ENCODE peak calls at places on chromosomes 16 and 17, in ten cellular contexts. D is GM13977, K is choroid plexus epithelial cell, W is endothelial cell, I is right lobe of liver, C is pancreas, O is lower leg skin, Q is WTC11, J is fibroblast of mammary gland, M is lung. Y is an unnamed sample.

GRCh38 chr16:79096246-79096645 is 504.3 kb downstream of the MAF start:
- DNase-seq in M (no peak), O (no peak), Q (no peak), K (no peak), D (no peak), C (no peak), I (no peak), W (no peak), J (no peak), Y (no peak)

GRCh38 chr16:89561195-89562026 is 929 bp downstream of the RPL13 start:
- DNase-seq in W (no peak), K (no peak), O (no peak), C (no peak), Q (no peak), M (no peak), D (no peak), J (no peak), I (no peak), Y (no peak)

GRCh38 chr16:6124136-6124535 is 1026.5 kb upstream of the EEF2KMT start:
- DNase-seq in O (no peak), Q (no peak), M (no peak), K (no peak), W (no peak), J (no peak), C (no peak), D (no peak), I (no peak), Y (no peak)

GRCh38 chr17:8947201-8947600 is 18.3 kb downstream of the PIK3R5 start:
- DNase-seq in C (no peak), J (peak; percentile 23), Q (no peak), M (no peak), O (no peak), W (no peak), K (no peak), I (no peak), D (no peak), Y (no peak)

GRCh38 chr16:73166972-73167550 is 119.1 kb upstream of the ZFHX3 start:
- DNase-seq in C (no peak), Q (no peak), O (no peak), I (no peak), K (no peak), M (no peak), D (no peak), J (no peak), W (no peak), Y (no peak)

GRCh38 chr17:11825902-11826301 is 171.4 kb downstream of the ZNF18 start:
- DNase-seq in D (no peak), W (no peak), Q (no peak), O (no peak), I (no peak), K (no peak), M (no peak), J (no peak), C (no peak), Y (no peak)

GRCh38 chr16:30115238-30115637 is 1.9 kb upstream of the GDPD3 start:
- DNase-seq in I (no peak), K (no peak), D (no peak), M (no peak), Q (no peak), J (no peak), O (no peak), W (no peak), C (no peak), Y (no peak)

GRCh38 chr17:59830007-59830630 is 62.6 kb downstream of the TUBD1 start:
- DNase-seq in W (no peak), C (no peak), K (peak; percentile 70), Q (no peak), J (peak; percentile 82), D (no peak), M (no peak), I (no peak), O (peak; percentile 83), Y (no peak)

GRCh38 chr17:77425791-77426641 is 285.2 kb downstream of the SEC14L1 start:
- DNase-seq in W (no peak), Q (no peak), D (no peak), C (no peak), K (peak; percentile 93), I (no peak), M (no peak), J (peak; percentile 92), O (no peak), Y (no peak)

GRCh38 chr17:68314916-68315535 is 23.7 kb downstream of the ARSG start:
- DNase-seq in I (no peak), D (no peak), O (no peak), J (no peak), C (no peak), K (peak; percentile 18), W (no peak), M (peak; percentile 33), Q (no peak), Y (no peak)

GRCh38 chr16:57775661-57776469 is 26.4 kb downstream of the KIFC3 start:
- DNase-seq in M (no peak), W (peak; percentile 82), Q (peak; percentile 92), C (no peak), I (no peak), J (no peak), O (no peak), K (peak; percentile 52), D (no peak), Y (peak; percentile 79)

GRCh38 chr17:70375406-70375805 is 206.1 kb downstream of the KCNJ2 start:
- DNase-seq in I (no peak), K (no peak), D (no peak), W (no peak), Q (no peak), M (no peak), C (no peak), J (no peak), O (no peak), Y (no peak)

GRCh38 chr16:15141586-15141985 is 47.5 kb upstream of the RRN3 start:
- DNase-seq in Q (no peak), J (no peak), M (no peak), D (no peak), O (peak; percentile 82), I (peak; percentile 33), C (no peak), K (no peak), W (no peak), Y (no peak)

GRCh38 chr16:1511662-1512061 is 18.5 kb downstream of the TELO2 start:
- DNase-seq in O (no peak), W (no peak), K (no peak), J (no peak), D (no peak), M (no peak), I (no peak), C (no peak), Q (no peak), Y (no peak)

GRCh38 chr16:1512174-1512573 is 19.0 kb downstream of the TELO2 start:
- DNase-seq in I (no peak), J (no peak), D (no peak), M (no peak), Q (no peak), O (no peak), K (no peak), C (no peak), W (no peak), Y (no peak)

GRCh38 chr16:1510272-1510671 is 17.1 kb downstream of the TELO2 start:
- DNase-seq in Q (no peak), K (no peak), W (no peak), C (no peak), O (no peak), I (no peak), D (no peak), M (no peak), J (no peak), Y (no peak)

GRCh38 chr16:1509307-1510221 is 16.4 kb downstream of the TELO2 start:
- DNase-seq in M (no peak), K (no peak), O (no peak), W (no peak), J (no peak), Q (no peak), D (no peak), C (no peak), I (peak; percentile 65), Y (no peak)

DNA sequence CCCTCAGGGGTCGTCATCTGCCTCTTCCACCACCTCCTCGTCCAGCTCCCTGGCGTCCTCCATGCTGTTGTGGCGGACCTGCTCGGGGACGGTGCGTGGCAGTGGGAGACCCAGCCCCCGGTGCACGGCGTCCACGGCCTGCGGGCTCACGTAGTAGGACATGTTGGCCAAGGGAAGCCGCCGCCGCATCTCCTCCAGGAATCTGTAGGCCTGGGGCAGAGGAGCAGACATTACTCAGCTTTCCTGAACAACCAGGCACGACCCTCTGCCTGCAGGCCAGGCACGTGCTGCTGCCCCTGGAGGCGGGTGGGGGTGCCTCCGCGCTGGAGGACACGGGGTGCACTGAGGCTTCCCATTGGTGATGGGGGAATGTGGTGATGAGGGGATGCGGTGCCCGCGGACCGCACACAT is 17.8 kb downstream of the TELO2 start:
- DNase-seq in D (no peak), I (no peak), O (no peak), C (no peak), K (no peak), J (no peak), W (no peak), Q (peak; percentile 41), M (no peak), Y (no peak)
- TF ChIP-seq CTCF in D (no peak), I (no peak), O (no peak), C (no peak), K (no peak), J (no peak), W (no peak), Q (no peak), M (no peak), Y (no peak)

DNA sequence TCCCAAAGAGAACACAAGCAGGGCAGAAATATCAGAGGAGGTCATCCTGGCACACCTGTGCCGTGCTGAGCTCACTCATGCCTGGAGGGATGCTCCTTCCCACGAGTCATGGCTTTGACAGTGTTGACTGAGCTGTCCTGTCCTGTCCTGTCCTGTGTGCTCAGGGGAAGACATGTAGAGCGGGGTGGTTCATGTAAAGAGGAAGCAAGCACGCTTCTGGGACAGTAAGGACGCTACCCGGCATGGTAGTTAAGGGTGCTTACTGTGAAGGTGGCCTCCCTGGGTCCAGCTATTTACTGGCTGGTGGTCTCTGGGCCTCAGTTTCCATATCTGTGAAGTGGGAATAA is 394 bp downstream of the LGALS9 start:
- DNase-seq in O (no peak), I (no peak), D (peak; percentile 47), W (no peak), Q (no peak), M (no peak), C (no peak), K (no peak), J (no peak), Y (no peak)
- TF ChIP-seq CTCF in O (no peak), I (no peak), D (no peak), W (no peak), Q (no peak), M (no peak), C (no peak), K (no peak), J (no peak), Y (no peak)

GRCh38 chr17:73646409-73647305 is 2.4 kb upstream of the SDK2 start:
- DNase-seq in K (peak; percentile 40), M (no peak), O (peak; percentile 70), I (peak; percentile 14), C (no peak), W (peak; percentile 33), D (no peak), J (peak; percentile 35), Q (peak; percentile 61), Y (peak; percentile 60)
- TF ChIP-seq CTCF in K (peak; percentile 50), M (no peak), O (no peak), I (no peak), C (no peak), W (no peak), D (no peak), J (peak; percentile 20), Q (no peak), Y (peak; percentile 19)

GRCh38 chr17:44881145-44881544 is 18.1 kb downstream of the EFTUD2 start:
- DNase-seq in K (no peak), M (no peak), O (no peak), J (no peak), I (no peak), W (no peak), C (no peak), D (no peak), Q (no peak), Y (no peak)
- TF ChIP-seq CTCF in K (no peak), M (no peak), O (no peak), J (no peak), I (no peak), W (no peak), C (no peak), D (no peak), Q (no peak), Y (no peak)

Y was measured in glutamatergic neuron.